ENCODE peak calls at places on chromosomes 7 and 10, in eight cellular contexts. B is HL-60; A is astrocyte; Q is OCI-LY7; X is posterior vena cava; K is GM12892; G is stimulated activated naive CD8-positive, alpha-beta T cell treated with anti-CD3 and anti-CD28 coated beads, Interleukin-15, amount 100 ng/mL, for 72 hours; W is fibroblast of pulmonary artery. H is an unnamed sample.

GRCh38 chr10:28991326-28991725 is 297.5 kb upstream of the LYZL1 start:
- DNase-seq in W (peak; percentile 39), X (no peak), G (no peak), B (no peak), K (no peak), Q (no peak), A (peak; percentile 92), H (no peak)

GRCh38 chr10:48414778-48415177 is 108.3 kb downstream of the MAPK8 start:
- DNase-seq in B (no peak), G (no peak), X (no peak), W (no peak), K (no peak), A (peak; percentile 57), Q (no peak), H (no peak)

GRCh38 chr7:19268737-19269136 is 123.5 kb upstream of the FERD3L start:
- DNase-seq in B (no peak), Q (no peak), G (no peak), X (no peak), A (no peak), K (no peak), W (peak; percentile 42), H (no peak)

GRCh38 chr10:69407621-69408301 is 9.0 kb downstream of the TACR2 start:
- DNase-seq in W (no peak), G (peak; percentile 35), A (no peak), X (no peak), Q (peak; percentile 61), B (peak; percentile 49), K (no peak), H (no peak)

GRCh38 chr10:103153302-103153759 is 39.7 kb downstream of the NT5C2 start:
- DNase-seq in W (peak; percentile 60), K (no peak), X (no peak), Q (no peak), A (no peak), G (no peak), B (no peak), H (no peak)

GRCh38 chr10:63103971-63104409 is 29.1 kb upstream of the NRBF2 start:
- DNase-seq in G (peak; percentile 47), W (no peak), K (no peak), X (no peak), Q (no peak), B (no peak), A (peak; percentile 61), H (no peak)

GRCh38 chr10:125482108-125482507 is 200.9 kb downstream of the TEX36 start:
- DNase-seq in Q (no peak), A (no peak), W (peak; percentile 0), X (no peak), B (no peak), K (no peak), G (no peak), H (no peak)

GRCh38 chr10:12504176-12504575 is 154.8 kb downstream of the CAMK1D start:
- DNase-seq in G (no peak), Q (no peak), X (peak; percentile 34), B (no peak), K (no peak), A (no peak), W (no peak), H (no peak)

GRCh38 chr7:47474937-47475879 is 106.7 kb downstream of the TNS3 start:
- DNase-seq in B (peak; percentile 83), K (peak; percentile 70), X (peak; percentile 95), Q (peak; percentile 18), W (peak; percentile 95), A (peak; percentile 97), G (peak; percentile 46), H (peak; percentile 38)

GRCh38 chr10:113704637-113705343 is 25.1 kb downstream of the CASP7 start:
- DNase-seq in W (peak; percentile 69), B (no peak), Q (peak; percentile 54), K (no peak), G (no peak), A (peak; percentile 21), X (no peak), H (no peak)

GRCh38 chr7:156780724-156781455 is 112.1 kb downstream of the LMBR1 start:
- DNase-seq in K (peak; percentile 31), B (peak; percentile 46), G (no peak), Q (peak; percentile 51), W (no peak), X (no peak), A (no peak), H (no peak)

GRCh38 chr7:45642044-45642443 is 67.9 kb downstream of the ADCY1 start:
- DNase-seq in A (no peak), W (no peak), B (no peak), G (no peak), X (no peak), Q (no peak), K (no peak), H (no peak)

GRCh38 chr7:21550821-21551531 is 8.1 kb downstream of the DNAH11 start:
- DNase-seq in G (no peak), W (no peak), Q (no peak), A (no peak), B (no peak), X (no peak), K (no peak), H (no peak)

GRCh38 chr10:93542358-93542791 is 24.1 kb upstream of the FFAR4 start:
- DNase-seq in K (no peak), X (peak; percentile 83), Q (no peak), W (peak; percentile 61), B (no peak), G (no peak), A (no peak), H (no peak)

GRCh38 chr10:119165171-119166110 is at the start of gene SFXN4:
- DNase-seq in K (peak; percentile 79), A (peak; percentile 27), W (peak; percentile 49), B (peak; percentile 74), Q (peak; percentile 80), G (peak; percentile 83), X (peak; percentile 95), H (peak; percentile 36)

GRCh38 chr7:107860981-107861652 is 29.9 kb upstream of the DLD start:
- DNase-seq in X (no peak), Q (no peak), G (no peak), W (peak; percentile 37), A (peak; percentile 36), K (no peak), B (no peak), H (no peak)

GRCh38 chr10:72077275-72077990 is 10.9 kb downstream of the SPOCK2 start:
- DNase-seq in G (no peak), X (peak; percentile 55), B (no peak), W (no peak), Q (no peak), K (no peak), A (no peak), H (no peak)

GRCh38 chr10:63554666-63555065 is 33.5 kb downstream of the REEP3 start:
- DNase-seq in K (peak; percentile 13), W (peak; percentile 74), A (peak; percentile 99), X (no peak), B (peak; percentile 71), Q (peak; percentile 12), G (peak; percentile 44), H (no peak)

GRCh38 chr7:21355406-21355874 is 72.4 kb upstream of the SP4 start:
- DNase-seq in A (no peak), K (peak; percentile 23), Q (peak; percentile 58), X (no peak), W (no peak), G (peak; percentile 65), B (peak; percentile 83), H (no peak)

GRCh38 chr10:72257051-72257892 is 16.5 kb upstream of the DDIT4 start:
- DNase-seq in G (peak; percentile 45), Q (peak; percentile 32), X (no peak), W (peak; percentile 41), A (no peak), K (peak; percentile 38), B (peak; percentile 55), H (no peak)

GRCh38 chr7:96548664-96549063 is 161.0 kb downstream of the SEM1 start:
- DNase-seq in B (no peak), X (no peak), W (no peak), A (no peak), K (no peak), G (no peak), Q (no peak), H (no peak)

GRCh38 chr10:17273403-17273802 is 45.4 kb downstream of the VIM start:
- DNase-seq in X (no peak), Q (no peak), G (no peak), B (no peak), W (peak; percentile 30), K (no peak), A (peak; percentile 71), H (no peak)

GRCh38 chr7:157488326-157488725 is 151.5 kb downstream of the DNAJB6 start:
- DNase-seq in K (no peak), A (peak; percentile 27), Q (no peak), W (no peak), B (no peak), G (no peak), X (no peak), H (no peak)

GRCh38 chr10:79246606-79247275 is 100.5 kb upstream of the PPIF start:
- DNase-seq in X (peak; percentile 92), Q (no peak), B (peak; percentile 33), A (no peak), K (no peak), W (peak; percentile 58), G (no peak), H (no peak)

GRCh38 chr7:108066486-108066885 is 63.5 kb upstream of the LAMB1 start:
- DNase-seq in W (no peak), X (no peak), G (no peak), B (no peak), A (no peak), K (no peak), Q (no peak), H (no peak)

GRCh38 chr7:102072636-102073209 is 213.9 kb upstream of the SH2B2 start:
- DNase-seq in B (no peak), G (no peak), K (no peak), X (peak; percentile 16), A (no peak), W (peak; percentile 20), Q (no peak), H (no peak)

GRCh38 chr7:93945756-93946540 is 24.4 kb downstream of the GNG11 start:
- DNase-seq in A (peak; percentile 87), W (no peak), G (no peak), Q (no peak), X (no peak), B (no peak), K (no peak), H (no peak)

GRCh38 chr7:78959471-78959870 is 494.0 kb downstream of the MAGI2 start:
- DNase-seq in W (no peak), Q (no peak), G (no peak), A (peak; percentile 8), B (no peak), X (no peak), K (no peak), H (no peak)

GRCh38 chr10:51716981-51717380 is 17.6 kb upstream of the CSTF2T start:
- DNase-seq in X (no peak), A (peak; percentile 39), Q (no peak), W (peak; percentile 21), B (no peak), G (no peak), K (no peak), H (no peak)

GRCh38 chr10:6542999-6543430 is 37.1 kb downstream of the PRKCQ start:
- DNase-seq in K (no peak), X (no peak), A (no peak), B (peak; percentile 4), W (no peak), G (peak; percentile 56), Q (peak; percentile 72), H (no peak)

GRCh38 chr10:117762126-117762818 is 219.7 kb downstream of the EMX2 start:
- DNase-seq in G (no peak), Q (no peak), A (no peak), K (no peak), B (no peak), W (no peak), X (no peak), H (no peak)

GRCh38 chr7:130490888-130491771 is 755 bp upstream of the MEST start:
- DNase-seq in W (peak; percentile 43), X (peak; percentile 84), A (no peak), K (no peak), G (peak; percentile 57), Q (no peak), B (no peak), H (no peak)